ENCODE peak calls at places on chromosomes 4 and X, in five cellular contexts. H, T, P, S and Y are unnamed samples.
A peak's percentile ranks its signal among the peaks of the same experiment; 100 is the strongest.

GRCh38 chr4:127632420-127633403 is at the start of gene INTU:
- DNase-seq in H (peak; percentile 95), T (no peak), P (peak; percentile 10), S (peak; percentile 95), Y (peak; percentile 9)

GRCh38 chrX:154485150-154486051 is 1.0 kb downstream of the UBL4A start:
- DNase-seq in H (no peak), T (no peak), P (no peak), S (no peak), Y (no peak)

GRCh38 chrX:132489256-132490085 is 633 bp upstream of the MBNL3 start:
- DNase-seq in H (no peak), T (peak; percentile 50), P (peak; percentile 43), S (peak; percentile 91), Y (peak; percentile 55)

GRCh38 chr4:30950737-30951136 is 230.6 kb downstream of the PCDH7 start:
- DNase-seq in H (no peak), T (no peak), P (no peak), S (no peak), Y (no peak)

GRCh38 chr4:98374643-98375042 is 113.5 kb downstream of the RAP1GDS1 start:
- DNase-seq in H (no peak), T (no peak), P (no peak), S (no peak), Y (no peak)

GRCh38 chrX:53045002-53045401 is 3.6 kb upstream of the GPR173 start:
- DNase-seq in H (no peak), T (no peak), P (no peak), S (no peak), Y (no peak)

GRCh38 chr4:81796790-81797528 is 325.3 kb upstream of the RASGEF1B start:
- DNase-seq in H (no peak), T (no peak), P (no peak), S (no peak), Y (peak; percentile 33)

GRCh38 chrX:39802354-39802753 is 295.4 kb downstream of the BCOR start:
- DNase-seq in H (no peak), T (no peak), P (no peak), S (no peak), Y (no peak)

GRCh38 chr4:167595898-167596297 is 361.6 kb upstream of the SPOCK3 start:
- DNase-seq in H (no peak), T (no peak), P (no peak), S (no peak), Y (no peak)

GRCh38 chrX:53088136-53088974 is 5.6 kb upstream of the KANTR start:
- DNase-seq in H (peak; percentile 88), T (peak; percentile 83), P (peak; percentile 84), S (peak; percentile 88), Y (peak; percentile 80)

GRCh38 chr4:111781611-111782010 is 363.6 kb upstream of the FAM241A start:
- DNase-seq in H (no peak), T (no peak), P (no peak), S (no peak), Y (no peak)

GRCh38 chr4:40962551-40963185 is 212.9 kb downstream of the NSUN7 start:
- DNase-seq in H (no peak), T (no peak), P (no peak), S (no peak), Y (no peak)

GRCh38 chr4:48756689-48757220 is 23.3 kb downstream of the FRYL start:
- DNase-seq in H (no peak), T (no peak), P (no peak), S (no peak), Y (no peak)

GRCh38 chr4:119543794-119544193 is 84.8 kb downstream of the PDE5A start:
- DNase-seq in H (no peak), T (no peak), P (no peak), S (no peak), Y (no peak)

GRCh38 chrX:33194876-33195433 is 16.4 kb downstream of the DMD start:
- DNase-seq in H (no peak), T (no peak), P (no peak), S (no peak), Y (no peak)

GRCh38 chr4:5921074-5921473 is 28.2 kb upstream of the CRMP1 start:
- DNase-seq in H (no peak), T (no peak), P (no peak), S (no peak), Y (no peak)
- H3K27ac ChIP-seq in H (no peak overlapping the region), T (no peak overlapping the region), P (no peak overlapping the region), S (no peak overlapping the region), Y (no peak overlapping the region)

GRCh38 chr4:143353797-143354196 is 17.1 kb downstream of the GAB1 start:
- DNase-seq in H (no peak), T (no peak), P (no peak), S (no peak), Y (no peak)

GRCh38 chr4:143352720-143353119 is 16.0 kb downstream of the GAB1 start:
- DNase-seq in H (no peak), T (no peak), P (no peak), S (no peak), Y (no peak)

GRCh38 chr4:143351149-143351691 is 14.5 kb downstream of the GAB1 start:
- DNase-seq in H (no peak), T (no peak), P (no peak), S (no peak), Y (no peak)

GRCh38 chr4:143354990-143355389 is 18.3 kb downstream of the GAB1 start:
- DNase-seq in H (no peak), T (no peak), P (no peak), S (no peak), Y (no peak)

DNA sequence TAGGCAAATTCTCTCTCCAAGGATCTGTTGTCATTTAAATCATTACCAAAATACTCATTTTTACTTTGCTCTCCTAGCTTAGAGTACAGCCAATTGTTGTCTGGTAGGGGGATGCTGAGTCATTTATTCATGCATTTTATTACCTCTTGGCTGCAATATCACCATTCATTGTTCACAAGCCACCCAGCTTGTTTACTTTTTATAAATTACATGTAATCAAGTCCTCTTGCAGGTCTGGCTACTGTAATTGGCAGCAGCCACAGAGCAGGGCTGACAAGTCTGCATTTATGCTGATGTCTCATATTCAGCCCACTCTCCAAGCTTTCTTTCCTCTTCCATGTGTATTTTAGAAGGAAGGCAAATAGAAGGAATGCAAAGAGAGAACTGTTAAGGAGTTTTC is 15.4 kb downstream of the GAB1 start:
- DNase-seq in H (no peak), T (no peak), P (no peak), S (no peak), Y (no peak)
- H3K4me1 ChIP-seq in H (peaks cover 62% of the 10 kb centered on the region), T (no peaks in the 10 kb centered on the region), P (no peaks in the 10 kb centered on the region), S (peaks cover 56% of the 10 kb centered on the region), Y (no peaks in the 10 kb centered on the region)

DNA sequence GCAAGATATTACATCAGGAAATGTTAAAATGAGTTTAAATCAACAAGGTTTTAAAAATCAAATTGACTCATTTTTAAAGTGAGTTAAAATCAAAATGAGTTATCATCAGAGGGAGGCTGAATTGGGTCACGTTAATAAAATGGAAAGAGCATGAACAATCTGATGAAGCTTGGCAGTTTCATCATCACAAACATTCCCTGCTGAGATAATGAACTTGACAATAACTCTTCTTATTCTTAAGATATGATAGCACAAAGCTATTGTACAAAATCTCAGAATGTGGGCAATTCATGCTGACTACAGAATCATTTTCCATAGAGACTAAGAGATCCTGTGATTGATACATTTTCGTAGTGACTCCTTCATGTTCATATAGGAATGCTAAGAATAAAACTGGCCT is 1086.7 kb downstream of the STIM2 start:
- DNase-seq in H (no peak), T (no peak), P (no peak), S (no peak), Y (no peak)
- H3K9me3 ChIP-seq in H (no peaks in the 10 kb centered on the region), T (no peaks in the 10 kb centered on the region), P (no peaks in the 10 kb centered on the region), S (no peaks in the 10 kb centered on the region), Y (no peaks in the 10 kb centered on the region)

GRCh38 chrX:153471663-153472280 is 1.4 kb upstream of the HAUS7 start:
- DNase-seq in H (no peak), T (no peak), P (no peak), S (no peak), Y (no peak)

GRCh38 chrX:153473126-153473525 is 2.8 kb upstream of the HAUS7 start:
- DNase-seq in H (no peak), T (no peak), P (no peak), S (no peak), Y (no peak)

GRCh38 chrX:153468008-153468580 is 2.3 kb downstream of the HAUS7 start:
- DNase-seq in H (no peak), T (no peak), P (no peak), S (no peak), Y (no peak)

GRCh38 chrX:153470411-153471363 is at the start of gene HAUS7:
- DNase-seq in H (peak; percentile 91), T (peak; percentile 87), P (peak; percentile 87), S (peak; percentile 93), Y (peak; percentile 85)

GRCh38 chrX:153469811-153470410 is 465 bp downstream of the HAUS7 start:
- DNase-seq in H (no peak), T (no peak), P (no peak), S (no peak), Y (no peak)
- H3K27ac ChIP-seq in H (peak overlapping the region; percentile 62), T (peak overlapping the region; percentile 59), P (peak overlapping the region; percentile 66), S (peak overlapping the region; percentile 78), Y (peak overlapping the region; percentile 67)

GRCh38 chr4:156228706-156229105 is 275.0 kb upstream of the CTSO start:
- DNase-seq in H (no peak), T (no peak), P (no peak), S (no peak), Y (no peak)
- H3K4me1 ChIP-seq in H (no peaks in the 10 kb centered on the region), T (no peaks in the 10 kb centered on the region), P (no peaks in the 10 kb centered on the region), S (no peaks in the 10 kb centered on the region), Y (no peaks in the 10 kb centered on the region)

DNA sequence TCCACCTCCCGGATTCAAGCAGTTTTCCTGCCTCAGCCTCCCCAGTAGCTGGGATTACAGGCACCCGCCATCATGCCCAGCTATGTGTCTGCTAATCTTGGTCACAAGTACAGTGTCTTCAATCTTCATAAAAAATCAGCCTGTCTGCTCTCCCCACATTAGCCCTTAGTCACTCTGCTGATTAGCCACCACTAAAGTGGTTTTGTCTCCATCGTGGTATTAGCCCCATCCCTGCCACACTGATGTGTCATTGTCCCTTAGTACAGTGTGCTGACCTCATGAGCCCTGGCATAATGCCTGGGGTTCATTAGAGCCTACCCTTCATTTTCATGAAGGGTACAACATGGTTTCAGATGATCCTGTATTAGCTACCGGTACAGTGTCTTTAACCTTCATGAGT is 49.9 kb downstream of the ZNF157 start:
- DNase-seq in H (no peak), T (no peak), P (no peak), S (no peak), Y (no peak)
- H3K9me3 ChIP-seq in H (no peaks in the 10 kb centered on the region), T (no peaks in the 10 kb centered on the region), P (no peaks in the 10 kb centered on the region), S (no peaks in the 10 kb centered on the region), Y (no peaks in the 10 kb centered on the region)

GRCh38 chrX:48516285-48516684 is 5.3 kb upstream of the EBP start:
- DNase-seq in H (no peak), T (no peak), P (no peak), S (no peak), Y (no peak)
- H3K27ac ChIP-seq in H (no peak overlapping the region), T (no peak overlapping the region), P (no peak overlapping the region), S (no peak overlapping the region), Y (no peak overlapping the region)

DNA sequence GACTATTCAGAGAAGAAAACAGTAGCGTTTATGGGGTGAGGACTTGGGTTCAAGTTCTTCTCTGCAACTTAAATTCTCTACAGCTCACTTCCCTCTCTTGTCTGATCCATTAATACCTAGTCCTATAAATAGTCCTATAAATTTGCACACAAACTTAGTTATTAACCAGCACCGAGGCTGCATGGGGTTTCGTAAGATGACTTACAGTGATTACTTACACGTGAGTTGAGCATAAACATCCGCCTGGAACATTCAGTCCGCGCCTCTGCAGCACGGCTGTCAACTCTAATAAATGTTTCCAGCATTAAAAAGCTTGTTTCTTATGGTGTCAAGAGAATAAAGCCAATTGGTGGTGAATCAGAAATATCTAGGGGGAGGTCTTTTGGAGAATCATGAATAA is 103.0 kb upstream of the ENPP6 start:
- DNase-seq in H (no peak), T (no peak), P (no peak), S (no peak), Y (no peak)
- H3K4me1 ChIP-seq in H (no peaks in the 10 kb centered on the region), T (no peaks in the 10 kb centered on the region), P (no peaks in the 10 kb centered on the region), S (no peaks in the 10 kb centered on the region), Y (no peaks in the 10 kb centered on the region)

GRCh38 chrX:1295550-1295949 is 26.9 kb downstream of the CSF2RA start:
- DNase-seq in H (no peak), T (no peak), P (no peak), S (no peak), Y (no peak)
- H3K9me3 ChIP-seq in H (no peaks in the 10 kb centered on the region), T (no peaks in the 10 kb centered on the region), P (no peaks in the 10 kb centered on the region), S (no peaks in the 10 kb centered on the region), Y (no peaks in the 10 kb centered on the region)